ENCODE peak calls at places on chromosomes 7 and 10, in four cellular contexts. One of them, this sample, is unnamed.

GRCh38 chr7:121079425-121080169 is 91.1 kb downstream of the CPED1 start:
- DNase-seq in A549: no peak
- DNase-seq in H1: no peak
- DNase-seq in HepG2: peak; percentile 32
- DNase-seq in this sample: no peak

GRCh38 chr7:90625562-90625961 is 29.4 kb downstream of the CDK14 start:
- DNase-seq in A549: no peak
- DNase-seq in H1: no peak
- DNase-seq in HepG2: no peak
- DNase-seq in this sample: no peak

GRCh38 chr7:47283497-47284131 is 298.3 kb downstream of the TNS3 start:
- DNase-seq in A549: peak; percentile 73
- DNase-seq in H1: no peak
- DNase-seq in HepG2: peak; percentile 84
- DNase-seq in this sample: no peak

GRCh38 chr10:124077216-124077615 is 16.2 kb downstream of the CHST15 start:
- DNase-seq in A549: no peak
- DNase-seq in H1: no peak
- DNase-seq in HepG2: no peak
- DNase-seq in this sample: no peak

GRCh38 chr7:70027864-70028263 is 429.6 kb downstream of the AUTS2 start:
- DNase-seq in A549: no peak
- DNase-seq in H1: no peak
- DNase-seq in HepG2: no peak
- DNase-seq in this sample: no peak

GRCh38 chr7:22861576-22861975 is 38.9 kb upstream of the TOMM7 start:
- DNase-seq in A549: no peak
- DNase-seq in H1: no peak
- DNase-seq in HepG2: no peak
- DNase-seq in this sample: no peak

GRCh38 chr7:105036217-105037168 is 22.5 kb downstream of the KMT2E start:
- DNase-seq in A549: no peak
- DNase-seq in H1: no peak
- DNase-seq in HepG2: no peak
- DNase-seq in this sample: no peak

GRCh38 chr7:20596653-20597052 is 18.8 kb upstream of the ABCB5 start:
- DNase-seq in A549: no peak
- DNase-seq in H1: no peak
- DNase-seq in HepG2: no peak
- DNase-seq in this sample: no peak

GRCh38 chr7:157558875-157559595 is 222.2 kb downstream of the DNAJB6 start:
- DNase-seq in A549: no peak
- DNase-seq in H1: no peak
- DNase-seq in HepG2: peak; percentile 48
- DNase-seq in this sample: no peak

GRCh38 chr7:155868955-155869783 is 56.9 kb upstream of the SHH start:
- DNase-seq in A549: no peak
- DNase-seq in H1: peak; percentile 26
- DNase-seq in HepG2: no peak
- DNase-seq in this sample: no peak

GRCh38 chr7:45563401-45563800 is 10.8 kb upstream of the ADCY1 start:
- DNase-seq in A549: no peak
- DNase-seq in H1: no peak
- DNase-seq in HepG2: no peak
- DNase-seq in this sample: no peak

GRCh38 chr7:47366211-47366610 is 215.7 kb downstream of the TNS3 start:
- DNase-seq in A549: no peak
- DNase-seq in H1: no peak
- DNase-seq in HepG2: no peak
- DNase-seq in this sample: no peak

GRCh38 chr10:2714597-2714996 is 352.8 kb upstream of the PFKP start:
- DNase-seq in A549: no peak
- DNase-seq in H1: no peak
- DNase-seq in HepG2: no peak
- DNase-seq in this sample: no peak

GRCh38 chr10:98144985-98145384 is 10.5 kb downstream of the R3HCC1L start:
- DNase-seq in A549: no peak
- DNase-seq in H1: no peak
- DNase-seq in HepG2: no peak
- DNase-seq in this sample: no peak

GRCh38 chr10:72086466-72087391 is 1.6 kb downstream of the SPOCK2 start:
- DNase-seq in A549: no peak
- DNase-seq in H1: peak; percentile 69
- DNase-seq in HepG2: peak; percentile 27
- DNase-seq in this sample: no peak

GRCh38 chr7:27221201-27221797 is 21.3 kb upstream of the EVX1 start:
- DNase-seq in A549: no peak
- DNase-seq in H1: no peak
- DNase-seq in HepG2: no peak
- DNase-seq in this sample: no peak

GRCh38 chr10:108544500-108545120 is 1378.7 kb downstream of the XPNPEP1 start:
- DNase-seq in A549: peak; percentile 51
- DNase-seq in H1: peak; percentile 83
- DNase-seq in HepG2: peak; percentile 3
- DNase-seq in this sample: peak; percentile 4

GRCh38 chr10:37801557-37801956 is 55.9 kb downstream of the ZNF248 start:
- DNase-seq in A549: no peak
- DNase-seq in H1: no peak
- DNase-seq in HepG2: no peak
- DNase-seq in this sample: no peak

GRCh38 chr10:317219-317868 is 182.1 kb downstream of the ZMYND11 start:
- DNase-seq in A549: no peak
- DNase-seq in H1: no peak
- DNase-seq in HepG2: no peak
- DNase-seq in this sample: no peak

GRCh38 chr7:6160191-6160623 is 112.2 kb downstream of the CYTH3 start:
- DNase-seq in A549: peak; percentile 48
- DNase-seq in H1: peak; percentile 60
- DNase-seq in HepG2: no peak
- DNase-seq in this sample: no peak

GRCh38 chr7:33854178-33854577 is 51.2 kb upstream of the BMPER start:
- DNase-seq in A549: no peak
- DNase-seq in H1: no peak
- DNase-seq in HepG2: no peak
- DNase-seq in this sample: no peak
- TF ChIP-seq JUN in A549: no peak
- TF ChIP-seq JUN in H1: no peak
- TF ChIP-seq JUN in HepG2: no peak
- TF ChIP-seq JUN in this sample: no peak

GRCh38 chr10:34260904-34261303 is 554.2 kb downstream of the PARD3 start:
- DNase-seq in A549: no peak
- DNase-seq in H1: no peak
- DNase-seq in HepG2: no peak
- DNase-seq in this sample: no peak

GRCh38 chr10:34262965-34263364 is 552.1 kb downstream of the PARD3 start:
- DNase-seq in A549: peak; percentile 45
- DNase-seq in H1: no peak
- DNase-seq in HepG2: peak; percentile 8
- DNase-seq in this sample: no peak
- TF ChIP-seq CTCF in A549: peak; percentile 35
- TF ChIP-seq CTCF in H1: peak; percentile 25
- TF ChIP-seq CTCF in HepG2: no peak
- TF ChIP-seq CTCF in this sample: no peak

GRCh38 chr7:3028071-3028766 is 15.4 kb downstream of the CARD11 start:
- DNase-seq in A549: peak; percentile 79
- DNase-seq in H1: no peak
- DNase-seq in HepG2: no peak
- DNase-seq in this sample: no peak
- TF ChIP-seq RNF2 in A549: no peak
- TF ChIP-seq RNF2 in H1: no peak
- TF ChIP-seq RNF2 in HepG2: no peak
- TF ChIP-seq RNF2 in this sample: no peak

GRCh38 chr10:48509061-48509772 is 95.7 kb downstream of the ARHGAP22 start:
- DNase-seq in A549: no peak
- DNase-seq in H1: peak; percentile 35
- DNase-seq in HepG2: no peak
- DNase-seq in this sample: peak; percentile 35
- TF ChIP-seq JUN in A549: no peak
- TF ChIP-seq JUN in H1: no peak
- TF ChIP-seq JUN in HepG2: no peak
- TF ChIP-seq JUN in this sample: no peak

GRCh38 chr7:29091722-29092121 is 54.6 kb downstream of the CPVL start:
- DNase-seq in A549: no peak
- DNase-seq in H1: no peak
- DNase-seq in HepG2: no peak
- DNase-seq in this sample: no peak
- TF ChIP-seq CTCF in A549: no peak
- TF ChIP-seq CTCF in H1: no peak
- TF ChIP-seq CTCF in HepG2: no peak
- TF ChIP-seq CTCF in this sample: no peak

GRCh38 chr10:113047963-113048781 is 98.1 kb downstream of the TCF7L2 start:
- DNase-seq in A549: no peak
- DNase-seq in H1: peak; percentile 46
- DNase-seq in HepG2: no peak
- DNase-seq in this sample: no peak
- TF ChIP-seq RNF2 in A549: no peak
- TF ChIP-seq RNF2 in H1: no peak
- TF ChIP-seq RNF2 in HepG2: no peak
- TF ChIP-seq RNF2 in this sample: no peak

GRCh38 chr10:3850999-3851937 is 66.3 kb upstream of the KLF6 start:
- DNase-seq in A549: peak; percentile 83
- DNase-seq in H1: no peak
- DNase-seq in HepG2: peak; percentile 66
- DNase-seq in this sample: no peak

GRCh38 chr10:3848768-3849643 is 64.0 kb upstream of the KLF6 start:
- DNase-seq in A549: no peak
- DNase-seq in H1: no peak
- DNase-seq in HepG2: no peak
- DNase-seq in this sample: no peak

GRCh38 chr10:3853547-3853989 is 68.6 kb upstream of the KLF6 start:
- DNase-seq in A549: no peak
- DNase-seq in H1: no peak
- DNase-seq in HepG2: no peak
- DNase-seq in this sample: no peak

GRCh38 chr10:3853016-3853415 is 68.0 kb upstream of the KLF6 start:
- DNase-seq in A549: no peak
- DNase-seq in H1: no peak
- DNase-seq in HepG2: no peak
- DNase-seq in this sample: no peak

GRCh38 chr10:3852147-3852904 is 67.3 kb upstream of the KLF6 start:
- DNase-seq in A549: peak; percentile 97
- DNase-seq in H1: no peak
- DNase-seq in HepG2: peak; percentile 98
- DNase-seq in this sample: peak; percentile 71
- TF ChIP-seq JUN in A549: peak; percentile 86
- TF ChIP-seq JUN in H1: no peak
- TF ChIP-seq JUN in HepG2: peak; percentile 96
- TF ChIP-seq JUN in this sample: peak; percentile 96

DNA sequence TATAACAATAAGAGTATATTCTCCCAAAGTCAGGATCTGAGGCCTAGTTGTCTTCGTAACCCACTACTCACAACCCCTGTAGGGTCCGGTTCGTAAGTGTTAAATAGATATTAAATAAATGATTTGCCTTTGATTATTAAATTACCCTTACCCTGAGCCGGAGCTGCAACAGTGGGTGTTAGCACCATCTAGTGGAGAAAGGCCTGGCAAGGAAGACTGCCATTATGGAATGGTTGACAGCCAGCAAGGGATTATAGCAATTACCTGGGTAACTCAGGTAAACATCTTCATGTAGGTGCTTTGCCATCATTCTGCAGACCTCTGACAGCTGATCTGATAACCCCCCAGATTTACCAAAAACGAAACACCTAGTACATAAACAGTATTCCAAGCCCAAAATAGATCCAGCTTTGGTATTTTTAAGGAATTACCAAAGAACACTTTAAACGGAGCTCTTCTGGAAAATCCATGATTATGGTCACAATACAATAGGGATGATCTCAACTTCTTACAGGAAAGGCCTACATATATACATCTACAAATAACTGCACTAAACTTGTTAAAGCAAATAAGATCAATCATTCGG is 69.8 kb downstream of the HTR7 start:
- DNase-seq in A549: peak; percentile 42
- DNase-seq in H1: no peak
- DNase-seq in HepG2: peak; percentile 9
- DNase-seq in this sample: peak; percentile 18
- TF ChIP-seq CTCF in A549: peak; percentile 71
- TF ChIP-seq CTCF in H1: peak; percentile 86
- TF ChIP-seq CTCF in HepG2: peak; percentile 65
- TF ChIP-seq CTCF in this sample: peak; percentile 56

This sample was measured in K562.